ENCODE peak calls at places on chromosomes 3 and 15, in five cellular contexts. K, B, M, V and H are unnamed samples.

GRCh38 chr15:101820781-101821180 is 8.8 kb downstream of the OR4F15 start:
- DNase-seq in K (no peak), B (no peak), M (no peak), V (no peak), H (no peak)

GRCh38 chr15:77528968-77529319 is 103.8 kb downstream of the LINGO1 start:
- DNase-seq in K (no peak), B (no peak), M (no peak), V (no peak), H (no peak)

GRCh38 chr3:47404955-47405790 is 24.4 kb downstream of the PTPN23 start:
- DNase-seq in K (peak; percentile 42), B (no peak), M (no peak), V (peak; percentile 16), H (no peak)

GRCh38 chr3:50325497-50326181 is 2.4 kb downstream of the TUSC2 start:
- DNase-seq in K (no peak), B (no peak), M (no peak), V (no peak), H (no peak)

GRCh38 chr3:127413871-127414270 is 126.0 kb upstream of the PRR20G start:
- DNase-seq in K (no peak), B (no peak), M (no peak), V (no peak), H (no peak)

GRCh38 chr15:29668120-29668602 is 154.1 kb downstream of the TJP1 start:
- DNase-seq in K (peak; percentile 83), B (peak; percentile 96), M (peak; percentile 74), V (peak; percentile 34), H (no peak)

GRCh38 chr3:41405466-41405865 is 206.2 kb downstream of the CTNNB1 start:
- DNase-seq in K (peak; percentile 3), B (no peak), M (no peak), V (no peak), H (no peak)

GRCh38 chr15:35724626-35725025 is 178.7 kb upstream of the DPH6 start:
- DNase-seq in K (no peak), B (no peak), M (no peak), V (no peak), H (no peak)

GRCh38 chr15:84798436-84798946 is 18.7 kb upstream of the ALPK3 start:
- DNase-seq in K (no peak), B (no peak), M (no peak), V (no peak), H (no peak)

GRCh38 chr3:100396967-100397366 is 3.9 kb downstream of the TOMM70 start:
- DNase-seq in K (no peak), B (no peak), M (no peak), V (no peak), H (no peak)

GRCh38 chr3:185992801-185993467 is 55.1 kb upstream of the TRA2B start:
- DNase-seq in K (peak; percentile 65), B (no peak), M (no peak), V (no peak), H (no peak)

GRCh38 chr3:102398196-102398595 is 36.6 kb upstream of the ZPLD1 start:
- DNase-seq in K (no peak), B (no peak), M (no peak), V (no peak), H (no peak)

GRCh38 chr3:134378384-134378783 is 4.1 kb upstream of the AMOTL2 start:
- DNase-seq in K (no peak), B (peak; percentile 89), M (peak; percentile 68), V (no peak), H (peak; percentile 64)
- TF ChIP-seq CTCF in K (peak; percentile 9), B (peak; percentile 95), M (peak; percentile 70), V (peak; percentile 12), H (no peak)

DNA sequence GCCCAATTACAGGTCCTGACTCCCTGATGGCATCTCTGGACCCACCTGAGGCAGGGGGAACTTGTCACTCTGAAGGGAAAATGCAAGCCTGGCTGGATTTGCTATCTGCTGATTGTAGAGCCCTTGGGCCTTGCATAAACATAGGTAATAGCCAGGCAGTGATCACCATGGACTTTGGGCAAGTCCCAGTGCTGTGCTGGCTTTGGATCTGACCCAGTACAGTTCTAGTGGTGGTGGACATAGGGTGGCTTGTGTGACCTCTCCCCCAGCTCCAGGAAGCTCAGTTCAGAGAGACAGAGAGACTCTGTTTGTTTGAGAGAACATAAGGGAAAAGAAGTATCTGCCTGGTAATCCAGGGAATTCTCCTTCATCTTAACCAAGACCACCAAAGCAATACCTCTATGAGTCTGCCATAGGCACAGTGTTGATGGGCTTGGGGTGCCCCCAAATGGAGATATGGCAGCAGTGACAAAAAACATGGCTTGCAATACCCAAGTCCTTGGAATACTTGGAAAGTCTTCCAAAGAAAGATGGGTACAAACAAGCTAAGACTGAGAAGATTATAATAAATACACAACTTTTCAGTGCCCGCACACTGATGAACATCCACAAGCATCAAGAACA is 348.5 kb downstream of the PYDC2 start:
- DNase-seq in K (no peak), B (peak; percentile 49), M (no peak), V (no peak), H (no peak)
- TF ChIP-seq CTCF in K (no peak), B (peak; percentile 86), M (peak; percentile 30), V (no peak), H (no peak)

GRCh38 chr3:30628188-30628930 is 22.0 kb downstream of the TGFBR2 start:
- DNase-seq in K (no peak), B (peak; percentile 38), M (no peak), V (no peak), H (no peak)

GRCh38 chr3:30629736-30630135 is 23.3 kb downstream of the TGFBR2 start:
- DNase-seq in K (no peak), B (no peak), M (no peak), V (no peak), H (no peak)

GRCh38 chr3:30631237-30631961 is 25.0 kb downstream of the TGFBR2 start:
- DNase-seq in K (no peak), B (no peak), M (no peak), V (no peak), H (no peak)

GRCh38 chr3:30630238-30631030 is 24.0 kb downstream of the TGFBR2 start:
- DNase-seq in K (no peak), B (no peak), M (no peak), V (no peak), H (no peak)

GRCh38 chr3:30628931-30629590 is 22.7 kb downstream of the TGFBR2 start:
- DNase-seq in K (no peak), B (no peak), M (peak; percentile 51), V (no peak), H (no peak)
- TF ChIP-seq CTCF in K (no peak), B (peak; percentile 27), M (peak; percentile 59), V (peak; percentile 0), H (no peak)

GRCh38 chr3:67896130-67896529 is 241.7 kb upstream of the SUCLG2 start:
- DNase-seq in K (no peak), B (no peak), M (no peak), V (no peak), H (no peak)

GRCh38 chr3:67897686-67898336 is 243.4 kb upstream of the SUCLG2 start:
- DNase-seq in K (no peak), B (no peak), M (no peak), V (no peak), H (no peak)

GRCh38 chr3:67898916-67899315 is 244.5 kb upstream of the SUCLG2 start:
- DNase-seq in K (no peak), B (no peak), M (no peak), V (no peak), H (no peak)

GRCh38 chr3:67906256-67906655 is 251.8 kb upstream of the SUCLG2 start:
- DNase-seq in K (no peak), B (no peak), M (no peak), V (no peak), H (no peak)

DNA sequence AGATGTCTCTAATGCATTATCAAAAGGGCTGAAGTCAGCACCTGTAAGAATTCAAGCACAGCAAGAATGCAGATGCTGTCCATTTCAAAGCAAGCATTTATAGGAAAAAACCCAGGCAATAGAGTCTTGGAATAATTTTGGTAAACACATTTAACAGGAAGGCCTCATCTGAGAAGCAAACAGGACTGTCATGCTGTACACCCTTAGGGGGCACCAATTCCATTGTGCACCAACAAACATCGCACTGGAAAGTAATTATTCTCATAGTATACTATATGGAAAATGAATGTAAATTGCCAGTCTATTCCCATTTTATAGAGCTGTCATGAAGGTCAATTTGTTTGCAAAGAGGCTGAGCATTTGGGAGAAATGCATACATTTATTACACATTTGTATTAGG is 247.3 kb upstream of the SUCLG2 start:
- DNase-seq in K (no peak), B (peak; percentile 10), M (no peak), V (no peak), H (no peak)
- TF ChIP-seq CTCF in K (no peak), B (peak; percentile 71), M (no peak), V (no peak), H (no peak)

DNA sequence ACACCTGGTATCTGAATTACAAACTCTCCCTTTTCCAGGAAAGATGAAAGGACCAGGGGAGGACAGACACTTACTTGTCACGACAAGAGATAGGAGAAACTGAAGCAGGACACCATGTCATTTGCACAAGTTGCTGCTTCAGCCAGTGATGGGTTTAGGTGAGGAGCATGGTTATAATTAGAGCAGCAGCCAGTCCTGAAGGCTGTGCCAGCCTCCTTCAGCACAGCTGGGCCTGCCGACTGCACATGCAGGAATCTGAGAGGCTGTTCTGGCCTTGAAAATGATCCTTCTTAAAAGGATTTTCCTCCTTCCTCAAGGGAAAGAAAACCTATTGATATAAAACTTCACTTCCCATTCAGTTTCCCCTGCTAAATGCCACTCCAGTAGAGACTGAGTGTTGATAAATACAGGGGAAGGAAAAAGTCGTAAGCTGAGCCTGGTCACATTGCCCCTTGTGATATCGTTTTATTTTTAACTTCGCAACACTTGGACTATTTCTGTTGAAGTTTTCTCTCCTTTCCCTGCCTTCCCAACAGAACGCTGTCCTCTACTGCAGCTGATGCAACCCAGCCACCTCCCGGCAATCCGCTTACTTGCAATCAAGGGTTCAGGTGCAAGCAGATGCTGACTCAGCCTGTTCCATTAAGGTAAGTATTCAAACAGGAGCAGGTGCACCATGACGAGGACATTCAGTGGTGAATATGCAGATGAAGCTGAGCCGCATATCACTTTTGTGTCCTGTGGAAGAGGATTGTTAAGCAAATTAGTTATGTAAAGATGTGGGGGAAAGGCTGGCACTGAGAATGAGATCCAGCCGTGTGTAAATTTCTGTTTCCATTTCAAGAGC is at the start of gene FBXO40:
- DNase-seq in K (no peak), B (peak; percentile 99), M (peak; percentile 57), V (no peak), H (no peak)
- TF ChIP-seq CTCF in K (no peak), B (peak; percentile 76), M (peak; percentile 23), V (no peak), H (no peak)

DNA sequence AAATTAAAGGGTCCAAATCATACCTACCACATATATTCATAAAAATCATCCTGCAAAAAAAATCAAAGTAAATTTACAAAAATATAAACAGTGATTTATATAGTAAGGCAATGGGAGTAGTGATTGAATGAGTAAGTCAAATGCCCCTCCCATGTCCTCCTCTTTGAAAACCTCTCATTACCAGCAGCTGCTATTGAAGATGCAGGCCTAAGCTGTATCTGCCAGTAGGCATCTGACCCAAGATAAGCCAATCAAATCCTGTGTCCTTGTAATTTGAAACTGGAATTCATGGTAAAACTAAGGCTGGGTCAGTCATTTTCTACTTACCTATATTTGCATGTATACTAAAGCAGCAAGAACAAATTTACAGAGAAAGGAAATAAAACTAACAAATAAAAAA is 60.4 kb upstream of the POU1F1 start:
- DNase-seq in K (no peak), B (peak; percentile 2), M (no peak), V (no peak), H (no peak)
- TF ChIP-seq CTCF in K (no peak), B (no peak), M (no peak), V (no peak), H (no peak)

GRCh38 chr3:13353936-13354542 is 66.1 kb downstream of the NUP210 start:
- DNase-seq in K (no peak), B (no peak), M (no peak), V (no peak), H (no peak)
- TF ChIP-seq CTCF in K (peak; percentile 32), B (peak; percentile 53), M (peak; percentile 16), V (no peak), H (peak; percentile 2)